ENCODE peak calls at places on chromosomes 12 and 14, in four cellular contexts. C is colonic mucosa, S is H9, H is left ventricle myocardium inferior. N is an unnamed sample.

GRCh38 chr14:95901014-95901413 is 24.4 kb downstream of the TUNAR start:
- DNase-seq in C (no peak), H (no peak), S (no peak), N (no peak)

GRCh38 chr14:85529803-85530574 is at the start of gene FLRT2:
- DNase-seq in H (peak; percentile 50), S (peak; percentile 61), C (peak; percentile 28), N (peak; percentile 69)

GRCh38 chr12:66405395-66405794 is 103.1 kb downstream of the HELB start:
- DNase-seq in S (no peak), H (no peak), C (no peak), N (peak; percentile 58)

GRCh38 chr12:46403732-46404097 is 31.1 kb upstream of the SLC38A2 start:
- DNase-seq in H (no peak), C (no peak), S (no peak), N (no peak)

GRCh38 chr14:55306938-55307589 is 35.8 kb downstream of the FBXO34 start:
- DNase-seq in C (no peak), H (no peak), S (no peak), N (no peak)

GRCh38 chr12:112900298-112901145 is 6.2 kb upstream of the OAS1 start:
- DNase-seq in H (no peak), C (peak; percentile 68), S (peak; percentile 74), N (peak; percentile 63)

GRCh38 chr14:100222219-100223093 is 16.5 kb upstream of the YY1 start:
- DNase-seq in C (no peak), S (no peak), H (no peak), N (no peak)

GRCh38 chr12:57810450-57810849 is 8.1 kb downstream of the AVIL start:
- DNase-seq in S (no peak), H (no peak), C (no peak), N (peak; percentile 61)

GRCh38 chr12:54229624-54230212 is 40.9 kb upstream of the SMUG1 start:
- DNase-seq in C (no peak), H (no peak), S (no peak), N (peak; percentile 91)

GRCh38 chr12:42568952-42569916 is 20.3 kb downstream of the PRICKLE1 start:
- DNase-seq in H (no peak), S (no peak), C (no peak), N (peak; percentile 41)

GRCh38 chr12:27555928-27556778 is 32.1 kb downstream of the PPFIBP1 start:
- DNase-seq in C (no peak), H (no peak), S (no peak), N (no peak)

GRCh38 chr12:52356031-52356761 is 11.1 kb downstream of the KRT85 start:
- DNase-seq in H (no peak), S (no peak), C (no peak), N (no peak)

GRCh38 chr12:54431911-54432814 is 13.1 kb upstream of the ITGA5 start:
- DNase-seq in S (peak; percentile 82), C (peak; percentile 55), H (peak; percentile 77), N (peak; percentile 98)

GRCh38 chr12:123532021-123532420 is 1.5 kb downstream of the RILPL1 start:
- DNase-seq in H (no peak), C (no peak), S (no peak), N (peak; percentile 33)

GRCh38 chr14:74299061-74299545 is 3.6 kb downstream of the ABCD4 start:
- DNase-seq in S (no peak), H (no peak), C (peak; percentile 29), N (no peak)

GRCh38 chr14:75119056-75119455 is 7.8 kb downstream of the NEK9 start:
- DNase-seq in H (no peak), S (no peak), C (no peak), N (no peak)

GRCh38 chr14:28773176-28773575 is 6.6 kb downstream of the FOXG1 start:
- DNase-seq in S (no peak), C (no peak), H (no peak), N (no peak)

GRCh38 chr12:92294676-92295440 is 149.2 kb upstream of the BTG1 start:
- DNase-seq in S (no peak), C (no peak), H (no peak), N (no peak)

DNA sequence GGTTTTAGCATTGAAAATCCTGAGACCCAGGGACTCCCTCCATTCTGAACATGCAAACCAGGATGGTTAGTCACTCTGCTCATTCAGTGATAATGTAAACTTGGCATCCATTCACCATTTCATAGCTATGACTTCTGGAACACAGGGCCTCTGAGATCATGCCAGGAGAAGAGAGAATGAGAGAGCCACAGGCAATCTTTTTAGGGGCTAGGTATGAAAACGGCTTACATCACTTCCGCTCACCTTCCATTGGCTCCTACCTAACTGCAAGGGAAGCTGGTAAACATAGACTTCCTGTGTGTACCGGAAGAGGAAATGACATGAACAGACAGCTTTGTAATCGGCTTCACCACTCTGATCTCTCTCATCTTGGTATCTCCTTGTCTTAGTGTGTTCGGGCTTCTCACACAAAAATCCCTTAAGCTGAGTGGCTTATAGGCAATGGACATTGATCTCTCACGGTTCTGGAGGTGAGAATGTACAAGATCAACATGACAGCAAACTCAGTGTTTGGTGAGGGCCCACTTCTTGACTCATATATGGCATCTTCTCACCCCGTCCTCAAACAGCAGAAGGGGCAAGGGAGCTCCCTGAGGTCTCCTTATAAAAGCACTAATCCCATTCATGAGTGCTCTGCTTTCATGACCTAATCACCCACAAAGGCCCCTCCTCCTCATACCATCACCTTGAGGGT is 465.9 kb upstream of the TBX3 start:
- DNase-seq in H (no peak), C (no peak), S (no peak), N (peak; percentile 91)
- H3K27ac ChIP-seq in H (no peak overlapping the region), C (no peak overlapping the region), S (no peak overlapping the region), N (peak overlapping the region; percentile 47)

GRCh38 chr12:45243963-45244362 is 28.1 kb downstream of the ANO6 start:
- DNase-seq in S (no peak), H (no peak), C (no peak), N (no peak)

GRCh38 chr12:45244561-45245348 is 28.9 kb downstream of the ANO6 start:
- DNase-seq in S (no peak), H (no peak), C (no peak), N (no peak)

GRCh38 chr12:45246202-45246601 is 30.3 kb downstream of the ANO6 start:
- DNase-seq in S (no peak), H (no peak), C (no peak), N (no peak)

GRCh38 chr12:45247589-45247988 is 31.7 kb downstream of the ANO6 start:
- DNase-seq in H (no peak), C (no peak), S (no peak), N (no peak)

DNA sequence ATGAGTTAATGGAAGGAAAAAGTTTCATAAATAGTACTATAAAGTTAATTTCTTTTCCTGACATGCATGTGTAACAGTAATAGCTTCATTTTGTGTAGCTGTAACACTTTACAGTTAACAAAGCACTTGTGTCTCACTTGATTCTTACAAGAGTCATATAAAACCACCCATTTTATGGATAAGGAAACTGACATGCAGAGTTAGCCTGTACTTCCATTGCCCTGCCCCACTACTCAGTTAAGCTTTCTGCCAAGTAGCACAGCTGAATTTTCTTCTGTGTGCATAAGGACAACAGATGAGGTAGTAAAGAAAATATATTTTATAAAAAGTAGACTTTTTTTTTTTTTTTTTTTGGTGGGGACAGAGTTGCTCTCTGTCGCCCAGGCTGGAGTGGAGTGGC is 32.2 kb downstream of the ANO6 start:
- DNase-seq in C (no peak), H (no peak), S (no peak), N (no peak)
- H3K4me1 ChIP-seq in C (no peaks in the 10 kb centered on the region), H (no peaks in the 10 kb centered on the region), S (peaks cover 6% of the 10 kb centered on the region), N (no peaks in the 10 kb centered on the region)

GRCh38 chr12:2732290-2732689 is 62.5 kb upstream of the FKBP4 start:
- DNase-seq in S (no peak), C (no peak), H (no peak), N (no peak)
- H3K27me3 ChIP-seq in S (no peaks in the 10 kb centered on the region), C (peaks cover 3% of the 10 kb centered on the region), H (peaks cover 69% of the 10 kb centered on the region), N (peaks cover 10% of the 10 kb centered on the region)

DNA sequence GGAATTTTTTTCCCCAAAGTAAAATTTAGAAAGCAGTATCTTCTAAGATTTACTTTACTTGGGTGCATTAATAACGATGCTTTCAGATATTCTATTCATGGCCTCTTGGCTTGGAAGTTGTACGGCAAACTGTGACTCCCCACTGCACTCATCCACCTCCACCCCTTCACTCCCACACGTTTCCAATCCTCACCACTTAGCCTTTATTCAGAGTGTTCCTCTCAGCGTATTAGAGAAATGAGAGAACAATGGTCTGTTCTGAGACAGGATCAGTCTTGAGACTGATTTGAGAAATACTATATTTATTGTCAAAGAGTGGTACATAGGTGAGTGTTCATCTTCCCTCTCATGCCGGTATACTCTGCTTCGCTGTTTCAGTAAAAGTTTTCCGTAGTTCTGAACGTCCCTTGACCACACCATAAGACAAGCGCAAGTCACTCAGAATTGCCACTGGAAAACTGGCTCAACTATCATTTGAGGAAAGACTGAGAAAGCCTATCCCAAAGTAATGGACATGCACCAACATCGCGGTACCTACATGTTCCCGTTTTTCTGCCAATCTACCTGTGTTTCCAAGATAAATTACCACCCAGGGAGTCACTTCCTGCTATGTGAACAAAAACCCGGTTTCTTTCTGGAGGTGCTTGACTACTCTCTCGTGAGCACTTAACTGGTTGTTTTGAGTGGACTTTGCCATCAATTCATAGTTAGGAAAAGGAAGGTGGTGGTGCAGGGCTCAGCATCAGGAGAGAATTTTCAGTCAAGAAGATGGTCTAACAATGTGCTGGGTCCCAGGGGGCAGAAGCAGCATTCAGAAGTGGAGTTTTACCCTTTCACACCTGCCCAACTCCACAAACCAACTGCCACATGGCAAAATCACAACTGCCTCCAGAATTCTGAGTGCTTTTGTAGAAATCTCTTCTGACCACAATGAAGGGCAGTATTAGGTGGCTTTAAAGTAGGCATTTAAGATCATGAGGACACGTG is 1.5 kb downstream of the EGLN3 start:
- DNase-seq in C (no peak), S (no peak), H (no peak), N (no peak)
- H3K27ac ChIP-seq in C (peak overlapping the region; percentile 58), S (no peak overlapping the region), H (peak overlapping the region; percentile 90), N (no peak overlapping the region)

GRCh38 chr14:61217516-61217915 is 63.6 kb downstream of the TMEM30B start:
- DNase-seq in S (no peak), H (no peak), C (no peak), N (no peak)
- H3K4me1 ChIP-seq in S (no peaks in the 10 kb centered on the region), H (no peaks in the 10 kb centered on the region), C (no peaks in the 10 kb centered on the region), N (no peaks in the 10 kb centered on the region)

GRCh38 chr12:48012070-48012469 is 7.8 kb upstream of the COL2A1 start:
- DNase-seq in H (no peak), C (no peak), S (no peak), N (no peak)
- H3K27me3 ChIP-seq in H (peaks cover 43% of the 10 kb centered on the region), C (no peaks in the 10 kb centered on the region), S (peaks cover 88% of the 10 kb centered on the region), N (peaks cover 82% of the 10 kb centered on the region)

GRCh38 chr14:53035336-53035735 is 84.5 kb upstream of the FERMT2 start:
- DNase-seq in C (no peak), H (no peak), S (no peak), N (no peak)

GRCh38 chr14:53034688-53035087 is 83.8 kb upstream of the FERMT2 start:
- DNase-seq in H (no peak), S (no peak), C (no peak), N (no peak)

GRCh38 chr14:53032838-53033390 is 82.1 kb upstream of the FERMT2 start:
- DNase-seq in C (no peak), H (no peak), S (no peak), N (no peak)

GRCh38 chr14:53032161-53032803 is 81.4 kb upstream of the FERMT2 start:
- DNase-seq in H (no peak), S (no peak), C (peak; percentile 17), N (peak; percentile 68)

GRCh38 chr14:53034036-53034435 is 83.2 kb upstream of the FERMT2 start:
- DNase-seq in C (no peak), H (no peak), S (no peak), N (no peak)
- H3K27ac ChIP-seq in C (no peak overlapping the region), H (peak overlapping the region; percentile 5), S (no peak overlapping the region), N (no peak overlapping the region)